ENCODE peak calls at places on chromosomes 2 and 18, in eight cellular contexts. C is sigmoid colon, D is Calu3, R is kidney epithelial cell, E is astrocyte, W is HFFc6, V is NB4, T is hepatocyte. N is an unnamed sample.

GRCh38 chr2:28224648-28225471 is 167.8 kb upstream of the FOSL2 start:
- DNase-seq in C (no peak), D (no peak), R (peak), E (peak), W (peak), V (no peak), T (peak), N (peak)

GRCh38 chr18:36176739-36177138 is 10.6 kb upstream of the MOCOS start:
- DNase-seq in C (no peak), D (no peak), R (no peak), E (peak), W (no peak), V (no peak), T (no peak), N (no peak)

GRCh38 chr2:1068241-1068640 is 117.6 kb downstream of the SNTG2 start:
- DNase-seq in C (no peak), D (no peak), R (no peak), E (no peak), W (no peak), V (no peak), T (no peak), N (no peak)

GRCh38 chr18:13445241-13445897 is 226.8 kb downstream of the LDLRAD4 start:
- DNase-seq in C (no peak), D (no peak), R (no peak), E (no peak), W (no peak), V (no peak), T (no peak), N (no peak)

GRCh38 chr2:53911434-53912189 is 51.8 kb upstream of the GPR75 start:
- DNase-seq in C (no peak), D (no peak), R (no peak), E (no peak), W (no peak), V (peak), T (no peak), N (no peak)

GRCh38 chr2:227280895-227281294 is 44.2 kb upstream of the MFF start:
- DNase-seq in C (no peak), D (no peak), R (no peak), E (no peak), W (no peak), V (peak), T (peak), N (no peak)

GRCh38 chr2:112593761-112594160 is 9.4 kb downstream of the CHCHD5 start:
- DNase-seq in C (no peak), D (no peak), R (no peak), E (no peak), W (no peak), V (no peak), T (no peak), N (no peak)

GRCh38 chr2:226691265-226691664 is 108.4 kb downstream of the IRS1 start:
- DNase-seq in C (no peak), D (no peak), R (no peak), E (peak), W (no peak), V (no peak), T (no peak), N (no peak)

GRCh38 chr2:171855401-171855800 is 38.6 kb downstream of the SLC25A12 start:
- DNase-seq in C (no peak), D (no peak), R (no peak), E (peak), W (peak), V (no peak), T (no peak), N (no peak)

GRCh38 chr2:133790706-133791105 is 222.4 kb upstream of the NCKAP5 start:
- DNase-seq in C (no peak), D (no peak), R (no peak), E (peak), W (peak), V (no peak), T (no peak), N (no peak)

GRCh38 chr2:105487142-105488069 is 88.6 kb upstream of the FHL2 start:
- DNase-seq in C (no peak), D (no peak), R (peak), E (peak), W (peak), V (no peak), T (no peak), N (peak)

GRCh38 chr18:51614967-51615571 is 417.6 kb upstream of the MEX3C start:
- DNase-seq in C (no peak), D (no peak), R (peak), E (peak), W (no peak), V (no peak), T (peak), N (no peak)

GRCh38 chr2:152222975-152223638 is 47.5 kb upstream of the STAM2 start:
- DNase-seq in C (peak), D (peak), R (no peak), E (peak), W (no peak), V (no peak), T (peak), N (peak)

GRCh38 chr2:176582990-176583481 is 313.8 kb downstream of the MTX2 start:
- DNase-seq in C (peak), D (peak), R (peak), E (peak), W (peak), V (peak), T (peak), N (peak)

GRCh38 chr2:61855178-61855523 is 1.3 kb upstream of the FAM161A start:
- DNase-seq in C (no peak), D (peak), R (no peak), E (peak), W (no peak), V (no peak), T (peak), N (no peak)

GRCh38 chr2:10120938-10121574 is 1.5 kb upstream of the RRM2 start:
- DNase-seq in C (peak), D (peak), R (no peak), E (peak), W (peak), V (peak), T (peak), N (no peak)

GRCh38 chr2:33588246-33588645 is 10.9 kb downstream of the FAM98A start:
- DNase-seq in C (no peak), D (no peak), R (no peak), E (peak), W (no peak), V (no peak), T (no peak), N (no peak)

GRCh38 chr2:241769819-241770184 is 6.8 kb upstream of the GAL3ST2 start:
- DNase-seq in C (peak), D (no peak), R (no peak), E (no peak), W (no peak), V (no peak), T (no peak), N (no peak)

GRCh38 chr2:145906356-145906755 is 1386.4 kb upstream of the ZEB2 start:
- DNase-seq in C (no peak), D (peak), R (peak), E (peak), W (no peak), V (no peak), T (peak), N (no peak)

GRCh38 chr2:133157141-133157540 is 411.1 kb downstream of the NCKAP5 start:
- DNase-seq in C (no peak), D (no peak), R (no peak), E (peak), W (no peak), V (no peak), T (no peak), N (no peak)

GRCh38 chr2:65358690-65359400 is 73.6 kb downstream of the SPRED2 start:
- DNase-seq in C (no peak), D (no peak), R (no peak), E (peak), W (no peak), V (peak), T (no peak), N (no peak)

GRCh38 chr2:40466926-40467325 is 15.0 kb upstream of the SLC8A1 start:
- DNase-seq in C (no peak), D (no peak), R (no peak), E (no peak), W (no peak), V (no peak), T (no peak), N (no peak)

GRCh38 chr2:32484907-32485306 is 128.1 kb downstream of the BIRC6 start:
- DNase-seq in C (no peak), D (no peak), R (peak), E (peak), W (peak), V (peak), T (peak), N (peak)

GRCh38 chr2:166180951-166181812 is 53.4 kb upstream of the SCN1A start:
- DNase-seq in C (no peak), D (peak), R (no peak), E (no peak), W (peak), V (peak), T (peak), N (no peak)

GRCh38 chr2:9144617-9145016 is 62.0 kb upstream of the ASAP2 start:
- DNase-seq in C (no peak), D (no peak), R (no peak), E (peak), W (no peak), V (no peak), T (no peak), N (no peak)

GRCh38 chr18:24878289-24878688 is 417.9 kb downstream of the HRH4 start:
- DNase-seq in C (no peak), D (no peak), R (no peak), E (peak), W (peak), V (peak), T (peak), N (peak)

GRCh38 chr2:37793004-37793403 is 121.6 kb upstream of the CDC42EP3 start:
- DNase-seq in C (no peak), D (no peak), R (no peak), E (no peak), W (no peak), V (no peak), T (no peak), N (no peak)

GRCh38 chr2:224366269-224366668 is 35.6 kb downstream of the FAM124B start:
- DNase-seq in C (no peak), D (no peak), R (no peak), E (no peak), W (no peak), V (no peak), T (no peak), N (no peak)

GRCh38 chr2:29765711-29766110 is 155.7 kb downstream of the ALK start:
- DNase-seq in C (no peak), D (no peak), R (no peak), E (peak), W (no peak), V (no peak), T (no peak), N (peak)

GRCh38 chr18:23137093-23137640 is 1.9 kb downstream of the CABLES1 start:
- DNase-seq in C (no peak), D (no peak), R (no peak), E (peak), W (no peak), V (peak), T (no peak), N (no peak)

GRCh38 chr18:57050314-57050949 is 96.5 kb upstream of the BOD1L2 start:
- DNase-seq in C (no peak), D (peak), R (no peak), E (no peak), W (no peak), V (no peak), T (peak), N (no peak)
- TF ChIP-seq CTCF in C (no peak), D (no peak), R (no peak), E (no peak), W (no peak), V (no peak), T (no peak), N (no peak)

GRCh38 chr2:178700922-178701342 is 106.3 kb downstream of the TTN start:
- DNase-seq in C (no peak), D (no peak), R (no peak), E (peak), W (no peak), V (peak), T (peak), N (no peak)
- TF ChIP-seq CTCF in C (peak), D (peak), R (peak), E (peak), W (peak), V (peak), T (peak), N (peak)

GRCh38 chr2:233384017-233384416 is 29.7 kb downstream of the DGKD start:
- DNase-seq in C (no peak), D (no peak), R (no peak), E (no peak), W (no peak), V (peak), T (no peak), N (no peak)
- TF ChIP-seq CTCF in C (no peak), D (no peak), R (no peak), E (no peak), W (peak), V (peak), T (no peak), N (no peak)

GRCh38 chr2:231541605-231542509 is 11.6 kb upstream of the NMUR1 start:
- DNase-seq in C (no peak), D (no peak), R (no peak), E (no peak), W (no peak), V (peak), T (no peak), N (no peak)
- TF ChIP-seq CTCF in C (no peak), D (no peak), R (no peak), E (no peak), W (peak), V (peak), T (no peak), N (no peak)